ENCODE peak calls at places on chromosomes 16 and 17, in six cellular contexts. S is mesenteric fat pad; Y is NCI-H1092 treated with DMSO at 0.1 percent for 48 hours; O is stimulated activated CD8-positive, alpha-beta memory T cell treated with anti-CD3 and anti-CD28 coated beads, Interleukin-12 subunit alpha, Interleukin-12 subunit beta, amount 100 ng/mL, for 4 hours; X is GM23338; H is NCI-H2081. G is an unnamed sample.

GRCh38 chr16:76598498-76598897 is 321.3 kb downstream of the CNTNAP4 start:
- DNase-seq in S (no peak), Y (no peak), O (no peak), X (no peak), H (no peak), G (no peak)

GRCh38 chr16:11843206-11843605 is 8.1 kb downstream of the RSL1D1 start:
- DNase-seq in S (peak; percentile 22), Y (no peak), O (no peak), X (no peak), H (no peak), G (no peak)

GRCh38 chr16:57592591-57593003 is 35.8 kb upstream of the ADGRG1 start:
- DNase-seq in S (peak; percentile 81), Y (no peak), O (peak; percentile 60), X (no peak), H (no peak), G (no peak)

GRCh38 chr17:70661342-70662222 is 492.2 kb downstream of the KCNJ2 start:
- DNase-seq in S (no peak), Y (peak; percentile 93), O (no peak), X (no peak), H (peak; percentile 85), G (no peak)

GRCh38 chr17:2905697-2906595 is 109.7 kb downstream of the RAP1GAP2 start:
- DNase-seq in S (no peak), Y (no peak), O (no peak), X (no peak), H (no peak), G (no peak)

GRCh38 chr17:76138234-76138895 is 2.7 kb downstream of the FOXJ1 start:
- DNase-seq in S (no peak), Y (peak; percentile 46), O (no peak), X (peak; percentile 71), H (peak; percentile 84), G (no peak)

GRCh38 chr17:48597775-48598631 is 4.4 kb upstream of the HOXB5 start:
- DNase-seq in S (peak; percentile 90), Y (no peak), O (no peak), X (peak; percentile 65), H (no peak), G (no peak)

GRCh38 chr16:50102046-50102756 is 36.4 kb downstream of the HEATR3 start:
- DNase-seq in S (no peak), Y (no peak), O (no peak), X (no peak), H (no peak), G (no peak)

GRCh38 chr16:89034573-89034961 is 57.6 kb upstream of the CBFA2T3 start:
- DNase-seq in S (no peak), Y (no peak), O (no peak), X (no peak), H (no peak), G (no peak)

GRCh38 chr16:61871837-61872777 is 164.1 kb downstream of the CDH8 start:
- DNase-seq in S (no peak), Y (no peak), O (no peak), X (peak; percentile 75), H (no peak), G (no peak)

GRCh38 chr17:27351741-27352140 is 57.8 kb downstream of the WSB1 start:
- DNase-seq in S (no peak), Y (no peak), O (no peak), X (no peak), H (no peak), G (no peak)

GRCh38 chr17:72119963-72120877 is 600 bp upstream of the SOX9 start:
- DNase-seq in S (no peak), Y (peak; percentile 87), O (no peak), X (peak; percentile 73), H (peak; percentile 77), G (peak; percentile 65)

GRCh38 chr16:79076039-79076767 is 524.3 kb downstream of the MAF start:
- DNase-seq in S (no peak), Y (no peak), O (no peak), X (no peak), H (no peak), G (no peak)

GRCh38 chr16:24539850-24540484 is 601 bp downstream of the RBBP6 start:
- DNase-seq in S (no peak), Y (peak; percentile 33), O (peak; percentile 34), X (peak; percentile 33), H (peak; percentile 50), G (no peak)

GRCh38 chr17:64739316-64740058 is 77.4 kb upstream of the SMURF2 start:
- DNase-seq in S (no peak), Y (no peak), O (no peak), X (peak; percentile 55), H (no peak), G (peak; percentile 77)

GRCh38 chr16:67538666-67539101 is 10.1 kb downstream of the RIPOR1 start:
- DNase-seq in S (no peak), Y (no peak), O (no peak), X (peak; percentile 42), H (no peak), G (no peak)

GRCh38 chr17:8225813-8226535 is 15.6 kb upstream of the AURKB start:
- DNase-seq in S (no peak), Y (no peak), O (no peak), X (peak; percentile 85), H (peak; percentile 27), G (peak; percentile 86)

GRCh38 chr16:80707686-80708085 is 96.7 kb downstream of the CDYL2 start:
- DNase-seq in S (no peak), Y (no peak), O (no peak), X (no peak), H (no peak), G (no peak)

GRCh38 chr17:58001461-58002124 is 5.5 kb downstream of the SRSF1 start:
- DNase-seq in S (no peak), Y (no peak), O (no peak), X (no peak), H (no peak), G (no peak)

GRCh38 chr17:30449480-30449879 is 27.7 kb upstream of the GOSR1 start:
- DNase-seq in S (no peak), Y (no peak), O (no peak), X (no peak), H (no peak), G (no peak)

GRCh38 chr17:58966208-58966607 is 140.5 kb downstream of the TRIM37 start:
- DNase-seq in S (no peak), Y (no peak), O (no peak), X (no peak), H (no peak), G (no peak)